ENCODE peak calls at places on chromosomes 4 and X, in six cellular contexts. R, C, U, E, X and Q are unnamed samples.

GRCh38 chrX:146144090-146144489 is 326.5 kb downstream of the SLITRK2 start:
- DNase-seq in R (no peak), C (no peak), U (no peak), E (no peak), X (no peak), Q (no peak)

GRCh38 chr4:181202249-181202648 is 1041.0 kb upstream of the TENM3 start:
- DNase-seq in R (no peak), C (no peak), U (no peak), E (no peak), X (no peak), Q (no peak)

GRCh38 chr4:73303711-73304110 is 45.1 kb upstream of the ANKRD17 start:
- DNase-seq in R (no peak), C (no peak), U (no peak), E (no peak), X (no peak), Q (no peak)

GRCh38 chr4:123352240-123352945 is 44.2 kb upstream of the SPRY1 start:
- DNase-seq in R (no peak), C (peak; percentile 56), U (no peak), E (no peak), X (no peak), Q (no peak)

GRCh38 chr4:152099555-152099954 is 338.7 kb upstream of the GATB start:
- DNase-seq in R (no peak), C (no peak), U (no peak), E (no peak), X (peak; percentile 16), Q (no peak)

GRCh38 chr4:99815597-99816011 is 1.0 kb upstream of the DAPP1 start:
- DNase-seq in R (no peak), C (peak; percentile 20), U (peak; percentile 7), E (peak; percentile 41), X (no peak), Q (no peak)

GRCh38 chr4:175346381-175346780 is 428.2 kb downstream of the ADAM29 start:
- DNase-seq in R (no peak), C (no peak), U (no peak), E (no peak), X (no peak), Q (no peak)

GRCh38 chrX:53494427-53494826 is 60.3 kb upstream of the HSD17B10 start:
- DNase-seq in R (no peak), C (peak; percentile 29), U (peak; percentile 18), E (no peak), X (no peak), Q (peak; percentile 22)

GRCh38 chr4:89737888-89738287 is 99.1 kb downstream of the SNCA start:
- DNase-seq in R (no peak), C (no peak), U (no peak), E (no peak), X (no peak), Q (no peak)

GRCh38 chrX:19072372-19072771 is 49.9 kb downstream of the ADGRG2 start:
- DNase-seq in R (no peak), C (no peak), U (no peak), E (no peak), X (no peak), Q (no peak)

GRCh38 chr4:189204616-189205015 is 736.1 kb upstream of the FRG1 start:
- DNase-seq in R (no peak), C (no peak), U (no peak), E (no peak), X (no peak), Q (peak; percentile 9)

GRCh38 chrX:38150993-38151392 is 69.7 kb downstream of the SRPX start:
- DNase-seq in R (no peak), C (no peak), U (no peak), E (no peak), X (no peak), Q (no peak)
- H2BK15ac ChIP-seq in R (no peak overlapping the region), C (no peak overlapping the region), U (no peak overlapping the region), E (no peak overlapping the region), X (no peak overlapping the region), Q (no peak overlapping the region)

DNA sequence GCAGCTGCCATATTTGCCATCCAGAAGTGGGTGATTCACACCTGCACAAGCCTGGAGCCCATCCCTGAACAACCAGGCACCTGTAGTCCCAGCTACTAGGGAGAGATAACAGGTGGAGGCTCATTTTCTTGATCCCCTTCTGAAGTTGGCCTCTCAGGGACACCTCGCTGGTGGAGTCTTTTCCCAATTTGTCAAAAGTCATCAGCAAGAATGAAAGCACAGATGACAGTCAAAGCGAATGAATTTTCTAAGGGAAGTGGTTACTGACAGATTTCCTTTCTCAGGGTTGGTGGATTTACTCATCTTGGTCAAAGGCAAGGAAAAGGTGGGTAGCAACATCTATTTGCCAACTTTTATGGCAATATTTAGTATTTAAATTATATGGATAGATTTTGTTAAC is 36.5 kb downstream of the FGFBP1 start:
- DNase-seq in R (no peak), C (no peak), U (no peak), E (no peak), X (no peak), Q (no peak)
- H2BK15ac ChIP-seq in R (no peak overlapping the region), C (no peak overlapping the region), U (no peak overlapping the region), E (no peak overlapping the region), X (no peak overlapping the region), Q (no peak overlapping the region)

GRCh38 chrX:2705036-2705435 is 13.9 kb downstream of the CD99 start:
- DNase-seq in R (no peak), C (no peak), U (peak; percentile 81), E (no peak), X (no peak), Q (no peak)
- H2BK15ac ChIP-seq in R (no peak overlapping the region), C (no peak overlapping the region), U (no peak overlapping the region), E (no peak overlapping the region), X (no peak overlapping the region), Q (no peak overlapping the region)

DNA sequence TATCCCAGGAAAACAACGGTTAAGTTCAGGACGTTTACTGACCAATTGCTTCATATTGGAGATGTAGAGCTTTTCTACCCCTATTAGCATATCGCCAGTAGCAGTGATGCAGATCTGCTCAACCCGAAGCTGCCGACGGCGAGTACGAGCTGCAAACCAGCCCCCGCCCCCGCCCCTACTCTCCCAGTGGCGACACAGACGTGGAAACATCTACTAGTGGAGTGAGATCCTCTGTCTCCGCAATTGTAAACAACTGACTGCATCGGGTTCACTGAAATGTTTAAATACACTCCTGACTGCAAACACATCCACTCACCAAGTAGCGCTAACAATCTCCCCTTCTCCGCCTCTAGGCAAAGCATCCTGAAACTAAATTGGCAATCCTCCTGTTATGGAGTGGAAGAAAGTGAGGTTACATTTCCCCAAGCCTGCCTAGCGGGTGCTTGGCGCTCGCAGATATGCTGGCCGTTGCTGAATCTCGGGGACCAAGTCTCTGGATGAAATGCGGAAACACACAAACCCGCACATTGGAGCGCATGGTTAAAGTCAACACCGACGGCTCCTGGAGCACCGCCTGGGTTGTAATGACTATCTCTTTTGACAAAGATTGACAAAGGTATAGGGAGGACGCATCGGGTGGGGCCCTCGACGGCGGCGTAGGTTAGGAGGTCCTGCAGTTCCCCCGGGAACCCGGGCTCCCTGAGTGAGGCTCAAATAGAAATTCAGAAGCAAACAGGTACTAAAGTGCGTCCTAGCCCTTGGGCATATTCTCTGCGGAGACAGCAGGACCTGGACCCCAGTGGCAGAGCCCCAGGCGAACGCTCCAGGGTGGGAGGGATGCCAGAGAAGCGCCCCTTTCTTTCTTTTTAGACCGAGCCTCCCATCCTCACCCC is 116.9 kb upstream of the TEX13C start:
- DNase-seq in R (no peak), C (no peak), U (no peak), E (peak; percentile 25), X (peak; percentile 48), Q (peak; percentile 10)
- H2BK15ac ChIP-seq in R (no peak overlapping the region), C (no peak overlapping the region), U (no peak overlapping the region), E (no peak overlapping the region), X (no peak overlapping the region), Q (no peak overlapping the region)

GRCh38 chr4:79551555-79551954 is 143.5 kb upstream of the GK2 start:
- DNase-seq in R (no peak), C (no peak), U (no peak), E (no peak), X (no peak), Q (no peak)

GRCh38 chr4:79552311-79552710 is 144.3 kb upstream of the GK2 start:
- DNase-seq in R (no peak), C (no peak), U (no peak), E (no peak), X (no peak), Q (peak; percentile 37)
- H2BK15ac ChIP-seq in R (no peak overlapping the region), C (no peak overlapping the region), U (no peak overlapping the region), E (no peak overlapping the region), X (no peak overlapping the region), Q (no peak overlapping the region)

GRCh38 chrX:47613082-47613481 is 6.6 kb downstream of the SYN1 start:
- DNase-seq in R (no peak), C (no peak), U (no peak), E (no peak), X (no peak), Q (no peak)
- H2BK15ac ChIP-seq in R (no peak overlapping the region), C (no peak overlapping the region), U (no peak overlapping the region), E (no peak overlapping the region), X (no peak overlapping the region), Q (no peak overlapping the region)

GRCh38 chrX:32397562-32398216 is 813.7 kb downstream of the DMD start:
- DNase-seq in R (no peak), C (no peak), U (no peak), E (no peak), X (no peak), Q (no peak)

GRCh38 chrX:32395878-32396277 is 815.5 kb downstream of the DMD start:
- DNase-seq in R (no peak), C (no peak), U (no peak), E (no peak), X (no peak), Q (no peak)

GRCh38 chrX:32392655-32393054 is 818.7 kb downstream of the DMD start:
- DNase-seq in R (no peak), C (no peak), U (no peak), E (no peak), X (no peak), Q (no peak)
- H2BK15ac ChIP-seq in R (no peak overlapping the region), C (no peak overlapping the region), U (no peak overlapping the region), E (no peak overlapping the region), X (no peak overlapping the region), Q (no peak overlapping the region)

GRCh38 chr4:183798249-183798920 is 106.7 kb upstream of the STOX2 start:
- DNase-seq in R (no peak), C (no peak), U (no peak), E (peak; percentile 35), X (peak; percentile 58), Q (peak; percentile 47)
- H2BK15ac ChIP-seq in R (no peak overlapping the region), C (no peak overlapping the region), U (no peak overlapping the region), E (no peak overlapping the region), X (no peak overlapping the region), Q (no peak overlapping the region)

GRCh38 chr4:98334461-98334860 is 73.3 kb downstream of the RAP1GDS1 start:
- DNase-seq in R (no peak), C (no peak), U (no peak), E (no peak), X (no peak), Q (no peak)

GRCh38 chr4:98327694-98328093 is 66.5 kb downstream of the RAP1GDS1 start:
- DNase-seq in R (no peak), C (no peak), U (no peak), E (no peak), X (no peak), Q (no peak)

GRCh38 chr4:98326168-98326567 is 65.0 kb downstream of the RAP1GDS1 start:
- DNase-seq in R (no peak), C (no peak), U (no peak), E (no peak), X (no peak), Q (no peak)

DNA sequence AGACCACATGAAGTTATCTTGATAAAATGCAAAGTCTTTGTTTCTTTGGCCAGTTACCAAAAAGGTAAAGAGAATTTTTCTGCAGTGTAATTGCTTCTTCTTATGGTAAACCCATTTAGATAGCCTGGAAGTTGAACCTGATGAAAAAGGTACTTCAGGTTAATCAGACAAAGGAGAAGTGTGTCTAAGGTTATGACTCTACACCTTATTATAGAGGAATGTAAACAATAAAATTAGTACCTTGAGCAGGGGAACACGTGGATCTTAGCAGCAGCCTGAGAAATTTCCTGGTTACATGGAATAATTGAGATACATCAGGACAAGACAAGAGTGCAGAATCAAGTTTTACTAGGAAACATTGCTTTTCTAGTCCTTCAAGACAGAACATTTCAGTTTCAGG is 70.8 kb downstream of the RAP1GDS1 start:
- DNase-seq in R (no peak), C (no peak), U (no peak), E (no peak), X (no peak), Q (no peak)
- H2BK15ac ChIP-seq in R (no peak overlapping the region), C (no peak overlapping the region), U (no peak overlapping the region), E (no peak overlapping the region), X (no peak overlapping the region), Q (no peak overlapping the region)